ENCODE peak calls at places on chromosomes 11 and 22, in five cellular contexts. T is right lobe of liver, R is stomach, Y is ovary, F is sigmoid colon. K is an unnamed sample.
A peak's percentile ranks its signal among the peaks of the same experiment; 100 is the strongest.

GRCh38 chr22:41009222-41009948 is 58.2 kb downstream of the RBX1 start:
- DNase-seq in T (no peak), R (no peak), Y (no peak), F (no peak), K (no peak)

GRCh38 chr22:47165998-47166397 is 403.5 kb downstream of the TBC1D22A start:
- DNase-seq in T (no peak), R (no peak), Y (peak; percentile 4), F (peak; percentile 18), K (no peak)

GRCh38 chr22:42656578-42656977 is 7.4 kb upstream of the CYB5R3 start:
- DNase-seq in T (no peak), R (no peak), Y (no peak), F (no peak), K (no peak)

GRCh38 chr22:41857160-41857859 is 24.4 kb downstream of the SREBF2 start:
- DNase-seq in T (no peak), R (peak; percentile 38), Y (no peak), F (no peak), K (no peak)

GRCh38 chr11:115613004-115613403 is 108.8 kb upstream of the CADM1 start:
- DNase-seq in T (no peak), R (no peak), Y (no peak), F (no peak), K (no peak)

GRCh38 chr22:45787770-45788169 is 116.1 kb downstream of the ATXN10 start:
- DNase-seq in T (no peak), R (no peak), Y (no peak), F (no peak), K (no peak)

GRCh38 chr11:75429902-75430691 is 2.9 kb downstream of the KLHL35 start:
- DNase-seq in T (peak; percentile 56), R (peak; percentile 76), Y (peak; percentile 62), F (peak; percentile 65), K (no peak)

GRCh38 chr11:8229299-8230177 is 34.1 kb downstream of the LMO1 start:
- DNase-seq in T (no peak), R (peak; percentile 73), Y (no peak), F (no peak), K (no peak)

GRCh38 chr11:131370090-131370751 is at the start of gene NTM:
- DNase-seq in T (no peak), R (peak; percentile 44), Y (no peak), F (peak; percentile 77), K (no peak)

GRCh38 chr22:41522813-41523212 is 21.5 kb downstream of the POLR3H start:
- DNase-seq in T (no peak), R (no peak), Y (no peak), F (no peak), K (no peak)

GRCh38 chr22:19708323-19709011 is 5.8 kb upstream of the SEPTIN5 start:
- DNase-seq in T (peak; percentile 11), R (no peak), Y (no peak), F (peak; percentile 61), K (no peak)

GRCh38 chr22:44685384-44686056 is 16.5 kb upstream of the PRR5 start:
- DNase-seq in T (no peak), R (peak; percentile 70), Y (no peak), F (no peak), K (no peak)

GRCh38 chr11:86292912-86293606 is 9.0 kb upstream of the HIKESHI start:
- DNase-seq in T (no peak), R (no peak), Y (no peak), F (no peak), K (no peak)

GRCh38 chr11:65429069-65429681 is 6.6 kb downstream of the NEAT1 start:
- DNase-seq in T (peak; percentile 28), R (peak; percentile 43), Y (peak; percentile 40), F (peak; percentile 69), K (no peak)

DNA sequence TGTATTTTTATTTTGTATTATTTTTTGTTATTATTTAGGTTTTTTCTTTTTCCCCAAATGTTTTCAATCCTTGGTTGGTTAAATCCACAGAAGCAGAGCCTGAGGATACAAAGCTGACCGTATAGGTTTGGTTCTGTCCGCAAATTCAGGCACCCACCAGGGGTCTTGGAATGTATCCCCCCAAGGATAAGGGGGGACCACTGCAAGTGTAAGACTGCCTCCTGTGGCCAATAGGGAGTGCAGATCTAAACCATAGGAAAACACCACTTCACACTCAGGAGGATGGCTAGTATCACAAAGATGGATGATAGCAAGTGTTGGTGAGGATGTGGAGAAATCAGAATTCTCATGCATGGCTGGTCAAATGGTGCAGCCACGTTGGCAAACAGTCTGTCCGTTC is 20.0 kb downstream of the CPT1A start:
- DNase-seq in T (no peak), R (no peak), Y (no peak), F (no peak), K (no peak)
- TF ChIP-seq CTCF in T (no peak), R (no peak), Y (no peak), F (no peak), K (no peak)

GRCh38 chr11:95067042-95067827 is 516 bp downstream of the SRSF8 start:
- DNase-seq in T (peak; percentile 84), R (peak; percentile 82), Y (peak; percentile 90), F (peak; percentile 93), K (peak; percentile 95)
- TF ChIP-seq POLR2A in T (peak; percentile 76), R (peak; percentile 38), Y (peak; percentile 44), F (no peak), K (no peak)

GRCh38 chr22:32444068-32444467 is 20.2 kb downstream of the BPIFC start:
- DNase-seq in T (peak; percentile 51), R (no peak), Y (no peak), F (no peak), K (no peak)
- TF ChIP-seq CTCF in T (peak; percentile 46), R (no peak), Y (no peak), F (no peak), K (no peak)

DNA sequence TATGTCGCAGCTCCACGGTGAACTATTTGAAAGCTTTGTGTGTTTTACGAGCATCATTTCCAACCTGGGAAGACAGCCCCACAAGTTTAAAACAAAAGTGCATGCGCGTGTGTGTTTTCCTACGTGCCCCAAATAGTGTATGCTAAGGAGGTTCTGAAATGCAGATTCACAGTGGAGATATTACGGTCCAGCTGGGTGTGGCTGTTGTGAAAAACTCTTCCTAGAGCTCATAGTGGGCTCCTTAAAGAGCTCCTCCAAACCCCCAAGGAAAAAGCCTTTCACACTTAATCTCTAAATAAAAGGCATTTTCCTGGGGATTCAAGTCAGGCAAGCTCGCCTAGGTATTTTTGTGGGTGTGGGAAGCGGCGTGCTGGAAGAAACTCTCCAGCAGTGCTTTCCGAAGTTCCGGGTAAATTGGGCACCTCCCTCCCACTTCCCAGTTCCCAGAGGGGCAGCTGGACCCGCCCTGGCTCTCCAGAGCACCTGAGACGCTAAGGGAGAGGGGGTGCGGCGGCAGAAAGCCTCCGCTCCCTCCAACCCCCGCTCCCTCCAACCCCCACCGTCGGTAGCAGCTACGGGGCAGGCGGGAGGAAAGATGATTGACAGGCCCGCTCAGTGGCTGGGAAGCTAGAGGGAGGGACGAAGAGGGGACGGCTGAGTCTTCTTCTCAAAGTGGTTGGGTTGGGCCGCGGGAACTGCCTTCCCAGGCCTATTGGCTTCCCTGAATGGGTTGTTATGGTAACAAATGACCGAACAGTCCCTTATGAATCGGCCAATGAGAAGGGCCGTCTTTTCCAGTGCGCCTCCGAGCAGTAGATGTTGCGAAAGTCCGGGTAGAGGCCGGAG is 558 bp upstream of the PCF11 start:
- DNase-seq in T (peak; percentile 99), R (peak; percentile 99), Y (peak; percentile 99), F (peak; percentile 100), K (peak; percentile 100)
- TF ChIP-seq POLR2A in T (peak; percentile 49), R (peak; percentile 26), Y (peak; percentile 97), F (peak; percentile 93), K (peak; percentile 94)

GRCh38 chr22:39805117-39805516 is 88.4 kb downstream of the ENTHD1 start:
- DNase-seq in T (no peak), R (no peak), Y (no peak), F (no peak), K (no peak)

GRCh38 chr22:39802682-39803081 is 90.9 kb downstream of the ENTHD1 start:
- DNase-seq in T (no peak), R (no peak), Y (no peak), F (no peak), K (no peak)

GRCh38 chr22:39809772-39810557 is 83.6 kb downstream of the ENTHD1 start:
- DNase-seq in T (no peak), R (no peak), Y (no peak), F (no peak), K (no peak)

GRCh38 chr22:39808087-39808486 is 85.5 kb downstream of the ENTHD1 start:
- DNase-seq in T (no peak), R (no peak), Y (no peak), F (no peak), K (no peak)
- TF ChIP-seq CTCF in T (peak; percentile 16), R (no peak), Y (no peak), F (no peak), K (peak; percentile 11)

DNA sequence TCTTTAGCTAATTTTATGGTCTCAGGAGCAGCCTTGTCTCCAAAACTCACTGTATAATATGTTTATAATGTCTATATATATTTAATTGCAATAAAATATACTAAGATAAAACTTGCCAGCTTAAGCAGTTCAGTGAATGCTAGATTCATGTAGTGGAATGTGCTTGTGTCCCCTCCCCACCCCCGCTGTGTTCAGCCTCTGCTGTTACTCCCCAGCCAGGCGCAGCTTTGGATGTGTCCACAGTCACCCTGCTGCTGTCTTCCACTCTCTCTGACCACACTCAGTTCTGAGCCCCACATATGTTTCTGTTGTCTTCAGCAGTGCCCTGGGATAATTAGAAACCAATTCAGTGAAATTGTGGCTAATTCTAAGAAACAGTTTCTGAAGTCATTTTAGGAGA is 52.2 kb downstream of the PPFIA1 start:
- DNase-seq in T (no peak), R (no peak), Y (no peak), F (no peak), K (no peak)
- TF ChIP-seq POLR2A in T (no peak), R (no peak), Y (no peak), F (no peak), K (no peak)

K was measured in esophagus muscularis mucosa.